ENCODE peak calls at places on chromosome 20, in five cellular contexts. W is iris pigment epithelial cell; S is HT1080; H is right cardiac atrium; M is activated CD4-positive, CD25-positive, alpha-beta regulatory T cell. Q is an unnamed sample.

GRCh38 chr20:38201356-38201755 is 36.3 kb upstream of the TGM2 start:
- DNase-seq in W (peak), S (peak), H (no peak), M (no peak), Q (no peak)

GRCh38 chr20:58395604-58396003 is 6.6 kb downstream of the VAPB start:
- DNase-seq in W (no peak), S (no peak), H (no peak), M (no peak), Q (no peak)

GRCh38 chr20:22904905-22905304 is 130.2 kb upstream of the SSTR4 start:
- DNase-seq in W (no peak), S (no peak), H (no peak), M (no peak), Q (no peak)

GRCh38 chr20:8662433-8662954 is 406.4 kb upstream of the PLCB4 start:
- DNase-seq in W (no peak), S (no peak), H (no peak), M (no peak), Q (no peak)

GRCh38 chr20:12237772-12238171 is 320.1 kb downstream of the BTBD3 start:
- DNase-seq in W (no peak), S (peak), H (peak), M (no peak), Q (no peak)

GRCh38 chr20:31643522-31643921 is 5.8 kb downstream of the COX4I2 start:
- DNase-seq in W (no peak), S (no peak), H (no peak), M (no peak), Q (no peak)

GRCh38 chr20:50713677-50714101 is 17.7 kb upstream of the PARD6B start:
- DNase-seq in W (peak), S (peak), H (no peak), M (no peak), Q (no peak)

GRCh38 chr20:48012401-48012974 is 227.2 kb upstream of the SULF2 start:
- DNase-seq in W (peak), S (peak), H (no peak), M (no peak), Q (no peak)

GRCh38 chr20:2283706-2284423 is 11.9 kb upstream of the TGM3 start:
- DNase-seq in W (peak), S (peak), H (no peak), M (no peak), Q (no peak)

GRCh38 chr20:24406761-24407550 is 62.5 kb upstream of the SYNDIG1 start:
- DNase-seq in W (no peak), S (peak), H (no peak), M (no peak), Q (no peak)

GRCh38 chr20:50635676-50636600 is 55.4 kb downstream of the RIPOR3 start:
- DNase-seq in W (peak), S (peak), H (peak), M (peak), Q (no peak)

GRCh38 chr20:37309941-37310590 is 20.6 kb downstream of the MANBAL start:
- DNase-seq in W (no peak), S (no peak), H (peak), M (no peak), Q (no peak)